ENCODE peak calls at places on chromosomes 3 and 15, in eight cellular contexts. O is uterus, M is sigmoid colon, P is lower leg skin, T is A549, U is breast epithelium, L is IMR-90, F is transverse colon. C is an unnamed sample.

GRCh38 chr15:70048196-70048565 is 49.5 kb downstream of the TLE3 start:
- DNase-seq in M (peak), L (no peak), P (no peak), T (no peak), F (no peak), U (peak), O (peak), C (no peak)

GRCh38 chr3:190996376-190996775 is 133.9 kb upstream of the GMNC start:
- DNase-seq in T (no peak), F (no peak), L (peak), U (no peak), M (no peak), O (no peak), P (no peak), C (no peak)

GRCh38 chr15:38690737-38691332 is 126.2 kb upstream of the RASGRP1 start:
- DNase-seq in F (peak), L (peak), O (peak), M (no peak), T (peak), P (peak), U (peak), C (no peak)

GRCh38 chr3:69776926-69777581 is 37.8 kb downstream of the MITF start:
- DNase-seq in F (no peak), U (no peak), P (no peak), L (no peak), O (no peak), M (no peak), T (no peak), C (no peak)

GRCh38 chr15:81897011-81897677 is 148.7 kb downstream of the MEX3B start:
- DNase-seq in P (no peak), F (no peak), L (peak), O (no peak), M (peak), U (no peak), T (no peak), C (peak)

GRCh38 chr3:51946796-51947195 is 4.6 kb downstream of the PARP3 start:
- DNase-seq in P (no peak), F (no peak), T (no peak), M (peak), U (no peak), L (no peak), O (peak), C (no peak)

GRCh38 chr3:29452923-29453277 is 172.0 kb downstream of the RBMS3 start:
- DNase-seq in T (no peak), P (no peak), O (no peak), F (no peak), L (peak), U (no peak), M (no peak), C (no peak)

GRCh38 chr3:124714218-124714853 is 15.9 kb upstream of the UMPS start:
- DNase-seq in O (no peak), M (no peak), F (no peak), T (no peak), U (no peak), L (peak), P (no peak), C (no peak)

GRCh38 chr3:120420360-120420759 is 30.4 kb downstream of the FSTL1 start:
- DNase-seq in P (no peak), O (no peak), L (no peak), U (no peak), T (no peak), M (no peak), F (no peak), C (no peak)

GRCh38 chr15:25670025-25670554 is 193.0 kb downstream of the ATP10A start:
- DNase-seq in L (peak), M (peak), U (no peak), T (peak), P (no peak), O (peak), F (peak), C (no peak)

GRCh38 chr3:100982710-100983109 is 10.5 kb downstream of the ABI3BP start:
- DNase-seq in O (peak), T (no peak), L (peak), F (peak), M (peak), U (no peak), P (no peak), C (no peak)

GRCh38 chr3:16040991-16041390 is 133.5 kb upstream of the GALNT15 start:
- DNase-seq in F (no peak), O (no peak), U (no peak), L (no peak), P (no peak), T (no peak), M (no peak), C (no peak)

GRCh38 chr3:74489393-74489792 is 125.1 kb downstream of the CNTN3 start:
- DNase-seq in M (no peak), U (no peak), T (no peak), O (no peak), F (no peak), L (peak), P (no peak), C (no peak)

GRCh38 chr3:14605070-14605469 is 46.5 kb upstream of the CCDC174 start:
- DNase-seq in O (no peak), T (peak), F (no peak), M (no peak), P (no peak), U (no peak), L (peak), C (peak)

GRCh38 chr15:40894689-40895308 is 549 bp downstream of the VPS18 start:
- DNase-seq in F (peak), U (no peak), P (no peak), M (peak), L (peak), O (peak), T (peak), C (peak)

GRCh38 chr3:101026881-101027678 is 33.9 kb upstream of the ABI3BP start:
- DNase-seq in T (no peak), L (no peak), P (no peak), U (no peak), F (no peak), O (no peak), M (no peak), C (no peak)

GRCh38 chr3:149367021-149367840 is 10.2 kb downstream of the TM4SF1 start:
- DNase-seq in T (peak), L (peak), M (no peak), O (no peak), P (no peak), U (no peak), F (peak), C (no peak)

GRCh38 chr3:129239992-129240391 is 9.4 kb upstream of the COPG1 start:
- DNase-seq in P (no peak), M (no peak), F (no peak), L (no peak), U (no peak), O (no peak), T (no peak), C (no peak)

GRCh38 chr3:107524214-107525100 is 1.7 kb downstream of the BBX start:
- DNase-seq in T (peak), M (peak), L (peak), F (peak), O (peak), U (peak), P (peak), C (peak)

GRCh38 chr3:32450426-32450825 is 52.2 kb downstream of the CMTM6 start:
- DNase-seq in L (no peak), F (no peak), U (no peak), T (no peak), M (no peak), P (no peak), O (no peak), C (no peak)

GRCh38 chr3:7504886-7505775 is 644.2 kb downstream of the GRM7 start:
- DNase-seq in O (no peak), T (peak), L (no peak), P (no peak), F (no peak), M (no peak), U (no peak), C (no peak)

GRCh38 chr3:15033103-15033502 is 32.0 kb downstream of the MRPS25 start:
- DNase-seq in U (no peak), L (no peak), F (no peak), O (no peak), T (no peak), P (no peak), M (no peak), C (no peak)

GRCh38 chr15:63374686-63375520 is 6.7 kb downstream of the CA12 start:
- DNase-seq in U (no peak), F (no peak), O (no peak), M (no peak), T (peak), L (peak), P (peak), C (peak)

GRCh38 chr3:75101329-75102147 is 487.1 kb upstream of the CNTN3 start:
- DNase-seq in U (no peak), L (no peak), T (no peak), P (no peak), O (no peak), M (no peak), F (no peak), C (no peak)

GRCh38 chr3:73576995-73577394 is 47.7 kb downstream of the PDZRN3 start:
- DNase-seq in P (no peak), T (no peak), L (peak), F (no peak), U (no peak), M (no peak), O (no peak), C (no peak)

GRCh38 chr3:36800533-36801116 is 36.3 kb upstream of the DCLK3 start:
- DNase-seq in L (no peak), P (no peak), U (no peak), T (no peak), F (no peak), O (no peak), M (no peak), C (no peak)

GRCh38 chr3:49553690-49554634 is at the start of gene BSN:
- DNase-seq in L (peak), O (peak), M (peak), T (peak), U (peak), P (peak), F (peak), C (peak)

GRCh38 chr3:6736781-6737180 is 124.1 kb upstream of the GRM7 start:
- DNase-seq in O (no peak), U (no peak), M (no peak), P (no peak), T (no peak), F (no peak), L (no peak), C (no peak)

GRCh38 chr3:31974454-31974853 is 6.6 kb downstream of the OSBPL10 start:
- DNase-seq in F (no peak), T (no peak), L (peak), M (no peak), U (no peak), P (no peak), O (no peak), C (no peak)

GRCh38 chr3:184562875-184563568 is 1.4 kb downstream of the EPHB3 start:
- DNase-seq in P (no peak), M (no peak), T (no peak), U (no peak), O (peak), F (no peak), L (peak), C (no peak)

GRCh38 chr3:184560531-184560930 is 1.1 kb upstream of the EPHB3 start:
- DNase-seq in U (no peak), L (no peak), M (no peak), F (no peak), P (no peak), T (no peak), O (no peak), C (no peak)

GRCh38 chr3:184560992-184561328 is 625 bp upstream of the EPHB3 start:
- DNase-seq in M (no peak), F (no peak), T (no peak), P (no peak), O (no peak), U (no peak), L (no peak), C (no peak)

GRCh38 chr3:184562146-184562861 is 719 bp downstream of the EPHB3 start:
- DNase-seq in L (no peak), M (no peak), U (no peak), F (no peak), P (no peak), T (no peak), O (peak), C (no peak)

DNA sequence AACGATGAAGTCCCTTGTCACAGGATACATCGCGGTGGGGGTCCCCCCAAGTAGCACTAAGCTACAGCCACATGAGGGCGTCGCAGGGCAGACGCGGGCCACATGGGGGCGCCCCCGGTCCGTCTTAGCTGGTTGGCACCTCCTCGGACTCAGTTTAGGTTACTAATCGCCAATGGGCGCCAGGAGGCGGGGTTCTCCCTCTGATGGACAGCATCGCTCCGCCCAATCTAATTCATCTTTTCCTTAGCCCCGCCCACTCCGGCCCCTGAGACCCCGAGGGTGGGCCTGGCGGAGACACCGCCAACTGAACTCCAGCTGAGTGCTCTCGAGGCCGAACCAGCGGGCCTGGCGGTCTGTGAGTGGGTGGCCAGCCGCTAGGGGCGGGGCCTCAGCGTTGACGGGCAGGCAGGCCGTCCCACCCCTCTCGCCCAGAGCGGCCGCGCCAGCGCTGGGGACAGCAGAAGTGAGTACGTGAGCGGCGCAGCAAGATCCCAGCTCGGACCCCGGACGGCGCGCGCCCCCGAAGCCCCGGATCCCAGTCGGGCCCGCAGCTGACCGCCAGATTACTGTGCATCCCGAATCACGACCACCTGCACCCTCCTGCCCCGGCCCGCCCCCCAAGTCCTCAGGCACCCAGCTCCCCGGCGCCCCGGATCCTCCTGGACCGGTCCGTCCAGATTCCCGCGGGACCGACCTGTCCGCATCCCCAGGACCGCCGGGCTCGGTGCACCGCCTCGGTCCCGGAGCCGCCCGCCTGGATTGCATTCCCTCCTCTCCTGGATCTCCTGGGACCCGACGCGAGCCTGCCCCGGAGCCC is at the start of gene EPHB3:
- DNase-seq in O (peak), U (peak), M (peak), T (peak), F (peak), P (peak), L (peak), C (peak)
- TF ChIP-seq POLR2A in O (peak), U (peak), M (peak), T (peak), F (peak), P (peak), L (peak), C (peak)

GRCh38 chr15:67100808-67101581 is 35.6 kb downstream of the SMAD3 start:
- DNase-seq in M (no peak), F (no peak), L (no peak), T (no peak), O (no peak), U (no peak), P (no peak), C (no peak)
- TF ChIP-seq POLR2A in M (no peak), F (no peak), L (no peak), T (no peak), O (no peak), U (no peak), P (no peak), C (no peak)

DNA sequence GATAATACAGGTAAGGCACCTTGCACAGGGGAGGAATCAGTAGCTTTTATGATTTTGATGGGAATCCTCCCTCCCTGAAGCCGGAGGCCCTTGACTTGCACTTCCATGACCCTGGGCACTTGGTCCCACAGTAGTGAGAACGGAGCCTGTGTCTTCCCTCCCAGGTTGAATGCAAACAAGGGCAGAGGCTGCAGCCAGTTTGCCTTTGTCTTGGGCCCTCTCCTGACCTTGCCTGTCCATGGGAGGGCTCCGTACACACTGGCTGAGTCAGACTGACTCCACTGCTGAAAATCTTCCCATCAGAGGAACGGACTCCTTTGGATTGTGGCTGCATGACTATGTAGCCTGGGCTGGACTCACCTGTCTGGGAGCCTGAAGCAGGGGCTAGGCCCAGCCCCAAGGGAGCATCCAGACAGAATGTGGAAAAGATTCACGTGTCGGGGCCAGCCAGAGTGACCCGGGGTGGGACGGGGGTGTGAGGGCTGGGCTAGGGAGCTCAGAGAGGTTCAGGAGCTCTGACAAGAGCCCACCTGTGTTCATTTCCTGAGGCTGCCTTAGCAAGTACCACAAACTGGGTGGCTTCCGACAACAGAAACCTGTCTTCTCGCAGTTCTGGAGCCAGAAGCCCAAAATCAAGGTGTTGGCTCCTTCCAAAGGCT is 9.5 kb downstream of the TBC1D21 start:
- DNase-seq in U (no peak), P (peak), T (no peak), M (no peak), O (peak), F (no peak), L (no peak), C (no peak)
- TF ChIP-seq POLR2A in U (no peak), P (no peak), T (no peak), M (no peak), O (no peak), F (no peak), L (no peak), C (no peak)

DNA sequence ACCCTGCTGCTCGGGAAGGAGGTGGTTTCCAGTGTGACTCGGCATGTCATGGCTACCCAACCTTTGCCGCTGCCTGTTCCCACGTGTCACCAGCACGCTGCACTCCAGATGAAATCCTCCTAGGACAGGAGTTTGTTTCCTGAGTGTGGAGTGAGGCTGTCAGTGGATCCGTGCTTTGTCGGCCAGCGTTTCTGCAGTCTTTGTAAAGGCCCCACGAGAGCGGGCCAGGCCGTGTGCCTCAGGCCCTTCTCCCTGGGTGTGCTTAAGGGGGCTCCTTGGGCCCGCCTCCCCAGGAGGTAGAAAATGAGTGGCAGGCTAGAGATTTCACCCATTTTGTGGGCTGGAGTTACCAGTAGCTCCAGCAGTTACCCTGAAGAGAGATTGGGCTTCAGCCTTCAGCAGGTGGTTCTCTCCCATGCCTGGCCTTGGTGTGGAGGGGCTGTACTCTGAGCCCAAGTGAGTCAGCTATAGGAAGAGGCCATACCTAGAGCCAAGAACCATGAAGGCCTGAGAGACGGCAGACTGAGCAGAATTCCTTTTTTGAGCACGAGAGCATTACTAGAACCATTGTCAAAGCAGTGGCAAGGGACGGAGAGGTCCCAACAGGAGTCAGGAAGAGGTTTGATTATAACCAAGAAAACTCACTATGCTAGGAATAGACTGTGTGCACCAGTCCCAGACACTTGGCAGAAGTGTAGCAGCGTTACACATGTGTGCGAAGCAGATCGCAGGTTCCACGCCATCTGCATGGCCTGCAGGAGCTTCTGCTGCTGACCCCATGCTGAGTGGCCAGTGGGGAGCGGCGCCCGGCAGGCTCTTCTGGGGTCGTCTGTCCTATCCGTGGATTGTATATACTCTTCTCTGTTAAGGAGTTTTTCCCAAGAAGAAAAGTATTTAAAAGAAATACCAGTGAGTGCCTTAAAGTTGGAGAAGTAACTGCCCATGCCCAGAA is 14.5 kb downstream of the MAP6D1 start:
- DNase-seq in T (no peak), U (no peak), M (no peak), F (no peak), L (no peak), P (peak), O (no peak), C (no peak)
- TF ChIP-seq POLR2A in T (no peak), U (no peak), M (no peak), F (no peak), L (no peak), P (no peak), O (no peak), C (no peak)

GRCh38 chr3:84985795-84986194 is 27.0 kb downstream of the CADM2 start:
- DNase-seq in O (no peak), F (no peak), U (no peak), P (no peak), M (no peak), T (no peak), L (no peak), C (no peak)
- TF ChIP-seq POLR2A in O (no peak), F (no peak), U (no peak), P (no peak), M (no peak), T (no peak), L (no peak), C (no peak)

GRCh38 chr3:119034256-119035013 is at the start of gene IGSF11:
- DNase-seq in M (peak), P (peak), U (peak), O (peak), L (peak), T (peak), F (peak), C (peak)
- TF ChIP-seq POLR2A in M (no peak), P (no peak), U (no peak), O (no peak), L (no peak), T (peak), F (no peak), C (no peak)